ENCODE peak calls at places on chromosomes 2 and 18, in four cellular contexts. One of them, this sample, is unnamed.

GRCh38 chr2:157246212-157247067 is 11.1 kb upstream of the GALNT5 start:
- DNase-seq in IMR-90: peak
- DNase-seq in neuronal stem cell: peak
- DNase-seq in H9: peak
- DNase-seq in this sample: peak

GRCh38 chr2:138020432-138020831 is 56.2 kb downstream of the HNMT start:
- DNase-seq in neuronal stem cell: no peak
- DNase-seq in IMR-90: no peak
- DNase-seq in H9: no peak
- DNase-seq in this sample: no peak

GRCh38 chr2:18435425-18436037 is 124.9 kb downstream of the RDH14 start:
- DNase-seq in H9: no peak
- DNase-seq in IMR-90: peak
- DNase-seq in neuronal stem cell: peak
- DNase-seq in this sample: no peak

GRCh38 chr2:73830871-73831401 is 2.2 kb downstream of the STAMBP start:
- DNase-seq in neuronal stem cell: no peak
- DNase-seq in IMR-90: peak
- DNase-seq in H9: no peak
- DNase-seq in this sample: peak

GRCh38 chr2:114661926-114662670 is 219.7 kb downstream of the DPP10 start:
- DNase-seq in neuronal stem cell: no peak
- DNase-seq in IMR-90: no peak
- DNase-seq in H9: peak
- DNase-seq in this sample: no peak

GRCh38 chr2:238978507-238978906 is 130.6 kb downstream of the TWIST2 start:
- DNase-seq in IMR-90: no peak
- DNase-seq in neuronal stem cell: no peak
- DNase-seq in H9: no peak
- DNase-seq in this sample: no peak

GRCh38 chr2:219252900-219253752 is at the start of gene TUBA4B:
- DNase-seq in IMR-90: peak
- DNase-seq in neuronal stem cell: no peak
- DNase-seq in H9: peak
- DNase-seq in this sample: no peak

GRCh38 chr2:238573065-238573778 is 146.5 kb downstream of the ASB1 start:
- DNase-seq in neuronal stem cell: no peak
- DNase-seq in IMR-90: no peak
- DNase-seq in H9: peak
- DNase-seq in this sample: no peak

GRCh38 chr2:195647302-195647701 is 9.7 kb upstream of the SLC39A10 start:
- DNase-seq in neuronal stem cell: no peak
- DNase-seq in IMR-90: no peak
- DNase-seq in H9: no peak
- DNase-seq in this sample: no peak

GRCh38 chr2:9738718-9739496 is 104.4 kb upstream of the TAF1B start:
- DNase-seq in neuronal stem cell: no peak
- DNase-seq in IMR-90: no peak
- DNase-seq in H9: no peak
- DNase-seq in this sample: no peak

GRCh38 chr2:109513749-109514588 is 99.8 kb downstream of the SEPTIN10 start:
- DNase-seq in IMR-90: peak
- DNase-seq in neuronal stem cell: no peak
- DNase-seq in H9: no peak
- DNase-seq in this sample: peak

GRCh38 chr2:191746809-191747208 is 68.9 kb downstream of the NABP1 start:
- DNase-seq in neuronal stem cell: no peak
- DNase-seq in H9: no peak
- DNase-seq in IMR-90: no peak
- DNase-seq in this sample: no peak

GRCh38 chr2:66674087-66674486 is 239.2 kb downstream of the MEIS1 start:
- DNase-seq in neuronal stem cell: no peak
- DNase-seq in H9: no peak
- DNase-seq in IMR-90: no peak
- DNase-seq in this sample: no peak

GRCh38 chr2:215606219-215606618 is 170.4 kb upstream of the FN1 start:
- DNase-seq in H9: no peak
- DNase-seq in neuronal stem cell: no peak
- DNase-seq in IMR-90: no peak
- DNase-seq in this sample: no peak

GRCh38 chr18:21851327-21851961 is 110.9 kb downstream of the MIB1 start:
- DNase-seq in IMR-90: peak
- DNase-seq in H9: no peak
- DNase-seq in neuronal stem cell: no peak
- DNase-seq in this sample: no peak

GRCh38 chr2:239723486-239724193 is 301.5 kb downstream of the NDUFA10 start:
- DNase-seq in neuronal stem cell: no peak
- DNase-seq in IMR-90: no peak
- DNase-seq in H9: peak
- DNase-seq in this sample: no peak

GRCh38 chr2:228657807-228658402 is 476.4 kb upstream of the SPHKAP start:
- DNase-seq in neuronal stem cell: no peak
- DNase-seq in H9: no peak
- DNase-seq in IMR-90: peak
- DNase-seq in this sample: no peak

GRCh38 chr18:34707670-34708069 is 2.4 kb upstream of the DTNA start:
- DNase-seq in H9: no peak
- DNase-seq in IMR-90: peak
- DNase-seq in neuronal stem cell: no peak
- DNase-seq in this sample: no peak
- H3K9ac ChIP-seq in H9: no peak
- H3K9ac ChIP-seq in IMR-90: no peak
- H3K9ac ChIP-seq in neuronal stem cell: no peak
- H3K9ac ChIP-seq in this sample: no peak

GRCh38 chr2:103506812-103507211 is 745.0 kb downstream of the TMEM182 start:
- DNase-seq in IMR-90: no peak
- DNase-seq in neuronal stem cell: no peak
- DNase-seq in H9: no peak
- DNase-seq in this sample: no peak

DNA sequence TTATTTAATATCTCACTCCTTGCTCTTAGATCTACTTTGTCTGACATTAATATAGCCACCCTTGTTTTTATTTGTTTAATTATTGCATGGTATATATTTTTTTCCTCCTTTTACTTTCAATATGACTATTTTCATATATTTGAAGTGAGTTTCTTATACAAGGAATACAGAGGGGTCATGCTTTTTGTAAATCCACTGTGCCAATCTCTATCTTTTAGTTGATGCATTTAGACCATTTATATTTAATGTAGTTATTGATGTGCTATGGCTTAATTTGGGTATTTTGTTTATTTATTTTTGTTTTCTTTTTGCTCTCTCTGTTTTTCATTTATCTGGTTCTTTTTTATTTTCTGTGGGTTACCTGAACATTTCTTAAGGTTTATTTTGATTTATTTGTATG is 750.6 kb downstream of the TMEM182 start:
- DNase-seq in neuronal stem cell: no peak
- DNase-seq in H9: no peak
- DNase-seq in IMR-90: no peak
- DNase-seq in this sample: no peak
- H3K9ac ChIP-seq in neuronal stem cell: no peak
- H3K9ac ChIP-seq in H9: no peak
- H3K9ac ChIP-seq in IMR-90: no peak
- H3K9ac ChIP-seq in this sample: no peak

GRCh38 chr2:30417253-30417652 is 29.8 kb upstream of the LCLAT1 start:
- DNase-seq in neuronal stem cell: peak
- DNase-seq in H9: peak
- DNase-seq in IMR-90: peak
- DNase-seq in this sample: no peak
- H3K9ac ChIP-seq in neuronal stem cell: no peak
- H3K9ac ChIP-seq in H9: no peak
- H3K9ac ChIP-seq in IMR-90: peak
- H3K9ac ChIP-seq in this sample: no peak

GRCh38 chr2:118642501-118642900 is 204.9 kb downstream of the EN1 start:
- DNase-seq in IMR-90: no peak
- DNase-seq in H9: no peak
- DNase-seq in neuronal stem cell: no peak
- DNase-seq in this sample: no peak

GRCh38 chr2:118641711-118642110 is 205.7 kb downstream of the EN1 start:
- DNase-seq in H9: no peak
- DNase-seq in IMR-90: no peak
- DNase-seq in neuronal stem cell: no peak
- DNase-seq in this sample: no peak

GRCh38 chr2:118645891-118646290 is 201.6 kb downstream of the EN1 start:
- DNase-seq in H9: no peak
- DNase-seq in neuronal stem cell: no peak
- DNase-seq in IMR-90: no peak
- DNase-seq in this sample: no peak

GRCh38 chr2:118644190-118644589 is 203.3 kb downstream of the EN1 start:
- DNase-seq in IMR-90: no peak
- DNase-seq in H9: no peak
- DNase-seq in neuronal stem cell: no peak
- DNase-seq in this sample: no peak

GRCh38 chr2:118643286-118643685 is 204.2 kb downstream of the EN1 start:
- DNase-seq in IMR-90: no peak
- DNase-seq in neuronal stem cell: no peak
- DNase-seq in H9: no peak
- DNase-seq in this sample: no peak
- H3K9ac ChIP-seq in IMR-90: no peak
- H3K9ac ChIP-seq in neuronal stem cell: no peak
- H3K9ac ChIP-seq in H9: no peak
- H3K9ac ChIP-seq in this sample: no peak

DNA sequence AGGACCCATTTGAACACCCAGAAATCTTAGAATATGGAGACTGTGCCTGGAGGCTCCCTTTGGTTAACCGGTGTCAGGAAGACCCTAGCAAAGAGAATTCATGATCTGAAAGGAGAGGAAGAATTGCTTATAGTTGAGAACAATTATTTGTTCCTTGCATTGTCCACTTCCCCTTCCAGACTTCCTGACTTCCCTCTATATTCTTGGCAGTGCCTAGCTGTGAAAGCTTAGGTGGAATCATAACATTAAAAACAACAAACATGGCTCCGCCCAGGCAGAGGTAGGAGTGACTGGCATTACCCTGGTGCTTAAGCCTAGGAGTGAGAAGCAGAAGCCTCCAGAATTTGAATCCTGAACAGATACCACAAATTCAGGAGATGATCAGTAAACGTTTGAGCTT is 1.9 kb downstream of the TTL start:
- DNase-seq in H9: no peak
- DNase-seq in IMR-90: no peak
- DNase-seq in neuronal stem cell: no peak
- DNase-seq in this sample: no peak
- H3K9ac ChIP-seq in H9: no peak
- H3K9ac ChIP-seq in IMR-90: peak
- H3K9ac ChIP-seq in neuronal stem cell: no peak
- H3K9ac ChIP-seq in this sample: no peak

DNA sequence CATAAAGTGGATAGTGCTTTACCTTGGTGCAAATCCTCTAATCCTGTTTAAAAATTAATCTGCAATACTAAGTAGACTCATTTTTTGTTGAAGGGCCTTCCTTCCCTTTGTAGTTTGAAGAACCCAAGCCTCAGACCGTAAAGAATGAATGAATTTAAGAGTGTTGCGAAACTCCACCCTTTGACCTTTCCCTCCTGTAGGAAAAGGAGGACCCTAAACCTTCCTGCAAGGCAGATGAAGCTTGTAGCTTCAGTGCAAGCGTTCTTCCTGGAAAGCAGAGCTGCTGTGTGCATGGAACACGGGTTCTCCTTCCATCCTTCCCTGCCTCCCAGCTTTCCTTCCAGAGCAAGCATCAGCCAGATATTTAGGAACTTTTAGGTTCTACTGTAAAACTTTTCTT is 1.7 kb downstream of the IMPA2 start:
- DNase-seq in neuronal stem cell: no peak
- DNase-seq in IMR-90: no peak
- DNase-seq in H9: no peak
- DNase-seq in this sample: no peak
- H3K9ac ChIP-seq in neuronal stem cell: no peak
- H3K9ac ChIP-seq in IMR-90: peak
- H3K9ac ChIP-seq in H9: peak
- H3K9ac ChIP-seq in this sample: no peak

GRCh38 chr18:48837676-48838075 is 113.1 kb downstream of the SMAD7 start:
- DNase-seq in IMR-90: no peak
- DNase-seq in H9: no peak
- DNase-seq in neuronal stem cell: no peak
- DNase-seq in this sample: no peak
- H3K9ac ChIP-seq in IMR-90: no peak
- H3K9ac ChIP-seq in H9: no peak
- H3K9ac ChIP-seq in neuronal stem cell: no peak
- H3K9ac ChIP-seq in this sample: no peak

GRCh38 chr2:3780477-3781402 is 77.4 kb downstream of the DCDC2C start:
- DNase-seq in neuronal stem cell: peak
- DNase-seq in IMR-90: peak
- DNase-seq in H9: peak
- DNase-seq in this sample: no peak
- H3K9ac ChIP-seq in neuronal stem cell: no peak
- H3K9ac ChIP-seq in IMR-90: peak
- H3K9ac ChIP-seq in H9: no peak
- H3K9ac ChIP-seq in this sample: no peak

GRCh38 chr2:201261471-201261870 is 1.1 kb downstream of the CASP8 start:
- DNase-seq in IMR-90: no peak
- DNase-seq in H9: no peak
- DNase-seq in neuronal stem cell: no peak
- DNase-seq in this sample: no peak

GRCh38 chr2:201261911-201262310 is 1.6 kb downstream of the CASP8 start:
- DNase-seq in neuronal stem cell: no peak
- DNase-seq in H9: no peak
- DNase-seq in IMR-90: no peak
- DNase-seq in this sample: no peak

GRCh38 chr2:201258666-201258999 is 1.7 kb upstream of the CASP8 start:
- DNase-seq in H9: no peak
- DNase-seq in IMR-90: no peak
- DNase-seq in neuronal stem cell: no peak
- DNase-seq in this sample: no peak

GRCh38 chr2:201259216-201259615 is 1.1 kb upstream of the CASP8 start:
- DNase-seq in IMR-90: no peak
- DNase-seq in neuronal stem cell: no peak
- DNase-seq in H9: no peak
- DNase-seq in this sample: no peak

GRCh38 chr2:201260302-201260800 is at the start of gene CASP8:
- DNase-seq in IMR-90: peak
- DNase-seq in neuronal stem cell: no peak
- DNase-seq in H9: no peak
- DNase-seq in this sample: no peak
- H3K9ac ChIP-seq in IMR-90: peak
- H3K9ac ChIP-seq in neuronal stem cell: no peak
- H3K9ac ChIP-seq in H9: no peak
- H3K9ac ChIP-seq in this sample: peak